ENCODE peak calls at places on chromosomes 1 and 21, in nine cellular contexts. C, P, A, H, D, M, Z, G and N are unnamed samples.

GRCh38 chr1:100642826-100643225 is 76.7 kb upstream of the VCAM1 start:
- DNase-seq in C (no peak), P (no peak), A (no peak), H (no peak), D (no peak), M (no peak), Z (no peak), G (no peak), N (no peak)

GRCh38 chr1:14120895-14121294 is 420.9 kb downstream of the PRDM2 start:
- DNase-seq in C (peak), P (no peak), A (no peak), H (no peak), D (no peak), M (no peak), Z (no peak), G (no peak), N (no peak)

GRCh38 chr1:9439074-9439761 is 100.0 kb upstream of the SLC25A33 start:
- DNase-seq in C (no peak), P (no peak), A (peak), H (no peak), D (no peak), M (peak), Z (no peak), G (no peak), N (no peak)

GRCh38 chr1:11514366-11514765 is 35.4 kb downstream of the DISP3 start:
- DNase-seq in C (no peak), P (no peak), A (no peak), H (no peak), D (no peak), M (no peak), Z (no peak), G (no peak), N (no peak)

GRCh38 chr21:31354122-31354521 is 10.1 kb upstream of the TIAM1 start:
- DNase-seq in C (no peak), P (no peak), A (no peak), H (no peak), D (no peak), M (no peak), Z (no peak), G (no peak), N (no peak)

GRCh38 chr1:219264557-219264956 is 90.9 kb downstream of the LYPLAL1 start:
- DNase-seq in C (peak), P (no peak), A (no peak), H (no peak), D (no peak), M (no peak), Z (no peak), G (no peak), N (no peak)

GRCh38 chr1:245234217-245235120 is 79.7 kb downstream of the KIF26B start:
- DNase-seq in C (no peak), P (no peak), A (no peak), H (no peak), D (no peak), M (no peak), Z (no peak), G (no peak), N (no peak)

GRCh38 chr1:119982006-119982405 is 85.7 kb upstream of the ADAM30 start:
- DNase-seq in C (peak), P (no peak), A (no peak), H (no peak), D (no peak), M (no peak), Z (no peak), G (no peak), N (no peak)

GRCh38 chr1:118247593-118247992 is 62.6 kb upstream of the SPAG17 start:
- DNase-seq in C (peak), P (no peak), A (no peak), H (no peak), D (no peak), M (no peak), Z (peak), G (no peak), N (no peak)

GRCh38 chr1:113986802-113987201 is 7.5 kb downstream of the OLFML3 start:
- DNase-seq in C (no peak), P (no peak), A (no peak), H (no peak), D (no peak), M (no peak), Z (no peak), G (no peak), N (no peak)

GRCh38 chr1:30668546-30669327 is 54.6 kb downstream of the MATN1 start:
- DNase-seq in C (peak), P (no peak), A (no peak), H (peak), D (no peak), M (no peak), Z (peak), G (no peak), N (no peak)

GRCh38 chr1:77889671-77890070 is 1.2 kb downstream of the NEXN start:
- DNase-seq in C (peak), P (peak), A (no peak), H (no peak), D (peak), M (no peak), Z (peak), G (no peak), N (no peak)

GRCh38 chr21:9737871-9738520 is 783.4 kb upstream of the TPTE start:
- DNase-seq in C (no peak), P (no peak), A (no peak), H (no peak), D (no peak), M (no peak), Z (no peak), G (no peak), N (no peak)

GRCh38 chr1:217333939-217334338 is 297.0 kb downstream of the GPATCH2 start:
- DNase-seq in C (peak), P (peak), A (no peak), H (no peak), D (peak), M (peak), Z (peak), G (peak), N (no peak)

DNA sequence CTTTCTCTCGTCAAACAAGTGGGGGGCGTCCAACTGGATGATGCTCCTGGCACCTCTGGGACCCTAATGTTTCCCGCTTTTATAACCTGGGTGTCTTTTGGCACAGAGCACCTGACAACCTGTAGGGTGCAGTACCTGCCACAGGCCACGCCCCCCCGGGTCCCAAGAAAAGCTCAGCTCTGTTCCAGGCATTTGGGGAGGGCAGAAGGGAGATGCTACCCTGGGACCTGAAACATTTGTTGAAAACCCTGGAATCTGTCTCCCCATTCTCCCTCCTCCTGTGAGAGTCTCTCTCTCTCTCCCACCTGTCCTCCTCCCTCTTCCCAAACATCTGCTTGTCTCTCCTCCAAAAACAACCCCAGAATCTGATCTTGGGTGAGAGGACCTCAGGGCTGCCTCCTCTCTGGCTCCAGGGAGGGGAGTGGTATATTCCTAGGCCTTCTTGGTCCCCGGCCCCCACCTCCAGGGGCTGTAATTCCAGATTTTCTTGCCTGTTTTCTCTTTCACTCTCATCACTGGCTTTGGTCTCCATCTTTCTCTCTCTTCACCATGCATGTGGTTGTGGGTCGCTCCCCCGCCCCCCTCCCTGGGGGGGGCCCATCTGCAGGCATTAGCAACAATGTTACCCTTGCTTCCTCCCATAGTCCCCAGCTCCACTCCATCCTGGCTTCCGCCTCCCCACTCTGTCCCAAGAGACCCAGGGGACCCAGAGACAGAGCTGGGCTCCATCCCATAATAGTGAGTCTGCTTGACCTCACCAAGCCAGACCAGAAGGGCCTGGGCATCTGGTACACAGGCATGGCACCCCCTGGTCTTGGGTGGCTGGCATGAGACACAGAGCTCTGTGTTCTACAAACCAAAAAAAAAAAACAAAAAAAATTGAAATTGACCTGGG is 4.1 kb downstream of the AHDC1 start:
- DNase-seq in C (no peak), P (peak), A (no peak), H (no peak), D (peak), M (no peak), Z (no peak), G (no peak), N (peak)
- TF ChIP-seq CTCF in C (no peak), P (no peak), A (no peak), H (no peak), D (no peak), M (no peak), Z (no peak), G (no peak), N (no peak)

DNA sequence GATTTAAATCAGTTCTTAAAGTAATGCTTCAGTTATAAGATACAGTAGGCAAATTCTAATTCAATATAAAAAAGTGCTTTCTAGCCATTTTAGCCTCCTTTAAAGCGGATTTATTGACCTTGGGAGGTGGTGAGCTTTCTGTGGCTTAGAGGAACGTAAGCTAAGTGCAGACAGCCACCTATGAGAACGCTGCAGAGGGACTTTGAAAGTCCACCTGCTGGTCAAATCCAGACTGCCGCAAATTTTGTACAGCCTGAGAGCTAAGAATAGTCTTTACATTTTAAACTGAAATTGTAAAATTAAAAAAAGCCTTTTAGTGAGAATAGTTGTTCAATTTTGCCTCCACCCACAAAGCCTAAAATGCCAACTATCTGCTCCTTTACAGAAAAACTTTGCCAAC is 67.0 kb upstream of the SSX2IP start:
- DNase-seq in C (no peak), P (no peak), A (no peak), H (no peak), D (no peak), M (no peak), Z (no peak), G (no peak), N (no peak)
- TF ChIP-seq CTCF in C (no peak), P (peak), A (no peak), H (no peak), D (peak), M (no peak), Z (peak), G (no peak), N (no peak)

DNA sequence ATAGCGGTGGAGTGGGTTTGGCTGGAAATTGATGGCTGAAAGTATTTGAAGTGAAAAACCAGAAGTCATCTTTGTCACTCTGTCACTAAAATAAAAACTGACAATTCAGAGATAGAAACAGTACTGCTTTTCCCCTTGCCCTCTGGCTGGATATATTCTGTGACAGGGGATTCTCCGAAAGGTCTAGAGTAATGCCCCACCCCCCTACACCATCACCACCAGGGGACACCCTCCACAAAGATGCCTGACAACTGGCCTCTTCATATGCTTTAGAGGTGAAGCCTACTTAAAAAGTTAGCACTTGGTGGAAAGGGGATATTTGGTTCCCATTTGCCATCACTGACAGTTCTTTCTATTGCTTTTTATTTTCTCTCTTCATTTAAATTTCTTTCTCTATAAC is 73.5 kb downstream of the SGIP1 start:
- DNase-seq in C (no peak), P (no peak), A (no peak), H (no peak), D (no peak), M (no peak), Z (no peak), G (no peak), N (peak)
- TF ChIP-seq CTCF in C (no peak), P (no peak), A (no peak), H (no peak), D (no peak), M (no peak), Z (no peak), G (no peak), N (no peak)

GRCh38 chr1:94515548-94515947 is 26.0 kb downstream of the F3 start:
- DNase-seq in C (no peak), P (no peak), A (no peak), H (no peak), D (no peak), M (no peak), Z (no peak), G (no peak), N (no peak)

DNA sequence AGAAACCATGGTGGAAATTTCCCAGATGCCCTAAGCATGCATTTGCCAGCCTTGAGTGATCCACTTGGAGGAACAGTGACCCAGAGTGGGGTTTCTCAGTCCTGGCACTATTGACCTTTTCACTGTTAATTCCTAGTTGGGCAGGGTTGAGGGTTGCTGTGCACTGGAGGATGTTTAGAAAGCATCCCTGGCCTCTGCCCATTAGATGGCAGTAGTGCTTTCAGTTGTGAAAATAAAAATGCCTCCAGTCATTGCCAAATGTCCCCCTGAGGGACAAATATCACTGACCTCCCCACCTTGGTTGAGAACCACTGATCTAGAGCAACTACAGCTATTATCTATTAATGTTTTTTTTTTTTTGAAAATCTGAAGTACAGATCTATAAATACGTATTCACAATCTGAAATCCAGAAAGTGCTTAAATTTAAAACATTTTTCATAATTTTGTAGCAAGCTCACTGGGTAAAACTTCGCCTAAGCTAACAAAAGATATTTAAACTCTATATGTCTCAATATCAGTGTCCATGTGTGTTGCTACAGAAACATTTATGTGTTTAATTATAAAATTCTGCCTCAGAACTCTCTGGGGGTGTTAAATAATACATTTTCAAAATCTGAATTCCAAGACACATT is 27.3 kb downstream of the F3 start:
- DNase-seq in C (peak), P (peak), A (no peak), H (no peak), D (peak), M (peak), Z (peak), G (no peak), N (peak)
- TF ChIP-seq CTCF in C (peak), P (peak), A (peak), H (peak), D (peak), M (peak), Z (peak), G (peak), N (peak)

DNA sequence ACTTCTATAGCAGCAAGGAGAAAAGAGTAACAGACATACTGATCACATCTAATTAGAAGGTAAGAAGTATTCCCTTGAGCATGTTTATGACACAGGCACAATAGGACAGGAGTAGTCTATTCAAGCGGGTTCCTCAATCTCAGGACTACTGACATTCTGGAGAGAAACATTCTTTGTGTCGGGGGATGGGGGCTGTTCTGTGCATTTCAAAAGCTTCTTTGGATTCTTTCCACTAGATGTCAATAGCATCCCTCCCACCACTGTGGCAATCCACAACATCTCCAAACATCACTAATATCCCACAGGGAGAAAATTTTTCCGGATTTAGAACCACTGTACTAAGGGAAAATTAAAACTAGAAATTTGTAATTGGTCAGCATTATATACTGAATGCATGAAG is 56.9 kb downstream of the ADAMTS5 start:
- DNase-seq in C (peak), P (no peak), A (no peak), H (no peak), D (peak), M (no peak), Z (peak), G (no peak), N (no peak)
- TF ChIP-seq CTCF in C (no peak), P (no peak), A (no peak), H (no peak), D (peak), M (no peak), Z (peak), G (no peak), N (no peak)

DNA sequence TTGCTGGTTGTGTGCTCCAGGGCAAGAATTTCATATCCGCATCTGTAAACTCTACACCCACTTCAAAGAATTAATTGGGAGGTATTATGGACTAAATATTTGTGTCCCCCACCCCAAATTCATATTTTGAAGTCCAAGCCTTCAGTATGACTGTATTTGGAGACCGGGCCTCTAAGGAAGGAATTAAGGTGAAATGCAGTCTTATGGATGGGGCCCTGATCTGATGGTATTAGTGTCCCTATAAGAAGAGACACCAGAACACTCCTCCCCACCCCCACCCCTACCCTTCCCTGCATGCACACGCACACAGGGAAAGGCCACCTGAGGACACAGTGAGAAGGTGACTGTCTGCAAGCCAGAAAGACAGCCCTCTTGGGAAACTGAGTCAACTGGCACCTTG is 332.4 kb downstream of the RPS6KC1 start:
- DNase-seq in C (no peak), P (no peak), A (no peak), H (no peak), D (no peak), M (no peak), Z (no peak), G (no peak), N (no peak)
- TF ChIP-seq CTCF in C (no peak), P (no peak), A (no peak), H (no peak), D (no peak), M (no peak), Z (no peak), G (no peak), N (no peak)

DNA sequence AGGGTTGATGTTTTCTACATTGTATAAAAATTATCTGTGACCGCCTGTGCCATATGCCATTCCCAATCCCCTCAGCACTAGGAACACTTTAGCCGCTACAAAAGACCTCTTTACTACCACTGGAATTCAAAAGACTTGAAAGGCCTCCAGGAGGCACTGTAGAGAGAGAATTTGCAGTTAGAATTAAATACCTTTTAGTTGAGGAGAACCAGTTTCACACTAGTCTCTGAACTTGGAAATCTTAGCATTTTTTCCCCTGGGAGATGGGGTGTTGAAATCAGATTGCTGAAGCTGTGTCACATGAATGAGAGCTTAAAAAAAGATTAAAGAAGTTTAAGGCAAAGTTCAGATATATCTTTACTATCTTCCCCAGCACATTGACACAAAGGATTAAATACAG is 291.0 kb downstream of the ADGRL2 start:
- DNase-seq in C (peak), P (no peak), A (no peak), H (no peak), D (no peak), M (no peak), Z (peak), G (no peak), N (no peak)
- TF ChIP-seq CTCF in C (no peak), P (no peak), A (no peak), H (no peak), D (no peak), M (no peak), Z (no peak), G (peak), N (no peak)

GRCh38 chr1:16915627-16915973 is 6.1 kb upstream of the CROCC start:
- DNase-seq in C (peak), P (no peak), A (no peak), H (peak), D (no peak), M (no peak), Z (no peak), G (no peak), N (no peak)

GRCh38 chr1:16907870-16908758 is 12.3 kb downstream of the RNU1-2 start:
- DNase-seq in C (no peak), P (no peak), A (no peak), H (peak), D (no peak), M (no peak), Z (no peak), G (no peak), N (no peak)

GRCh38 chr1:16913616-16913865 is 8.2 kb upstream of the CROCC start:
- DNase-seq in C (no peak), P (no peak), A (no peak), H (no peak), D (no peak), M (no peak), Z (no peak), G (no peak), N (no peak)

GRCh38 chr1:16918371-16918770 is 3.4 kb upstream of the CROCC start:
- DNase-seq in C (no peak), P (no peak), A (peak), H (peak), D (no peak), M (no peak), Z (no peak), G (no peak), N (no peak)

GRCh38 chr1:16913866-16914662 is 7.7 kb upstream of the CROCC start:
- DNase-seq in C (peak), P (peak), A (peak), H (peak), D (peak), M (peak), Z (peak), G (peak), N (peak)
- TF ChIP-seq CTCF in C (no peak), P (no peak), A (no peak), H (no peak), D (no peak), M (no peak), Z (no peak), G (peak), N (no peak)